ENCODE peak calls at places on chromosomes 12 and 14, in five cellular contexts. L is ecto neural progenitor cell; Q is kidney; I is AG09319; Z is CD8-positive, alpha-beta T cell. F is an unnamed sample.

GRCh38 chr12:10720974-10721565 is 2.1 kb downstream of the YBX3 start:
- DNase-seq in L (no peak), Q (no peak), I (no peak), Z (no peak), F (no peak)

GRCh38 chr14:68659021-68659931 is 133.6 kb downstream of the ZFP36L1 start:
- DNase-seq in L (peak), Q (no peak), I (no peak), Z (no peak), F (no peak)

GRCh38 chr14:92252291-92252690 is 70.7 kb upstream of the SLC24A4 start:
- DNase-seq in L (no peak), Q (no peak), I (no peak), Z (no peak), F (no peak)

GRCh38 chr14:83463500-83464098 is 1929.9 kb upstream of the SEL1L start:
- DNase-seq in L (peak), Q (no peak), I (peak), Z (no peak), F (peak)

GRCh38 chr14:27236601-27237000 is 638.8 kb upstream of the NOVA1 start:
- DNase-seq in L (no peak), Q (no peak), I (no peak), Z (no peak), F (no peak)

GRCh38 chr12:117689857-117690256 is 278.9 kb downstream of the KSR2 start:
- DNase-seq in L (no peak), Q (no peak), I (no peak), Z (no peak), F (no peak)

GRCh38 chr12:116542345-116542950 is 16.7 kb upstream of the MAP1LC3B2 start:
- DNase-seq in L (no peak), Q (peak), I (no peak), Z (no peak), F (no peak)

GRCh38 chr12:127599441-127599840 is 667.5 kb upstream of the TMEM132C start:
- DNase-seq in L (no peak), Q (no peak), I (no peak), Z (no peak), F (no peak)

GRCh38 chr12:133129368-133130037 is 571 bp downstream of the ZNF891 start:
- DNase-seq in L (no peak), Q (no peak), I (no peak), Z (no peak), F (no peak)

GRCh38 chr12:132318618-132319033 is 10.8 kb downstream of the GALNT9 start:
- DNase-seq in L (no peak), Q (peak), I (no peak), Z (no peak), F (no peak)

GRCh38 chr14:66482873-66483272 is 3.3 kb upstream of the CCDC196 start:
- DNase-seq in L (no peak), Q (no peak), I (no peak), Z (no peak), F (no peak)

GRCh38 chr12:92695577-92695976 is 7.2 kb upstream of the PLEKHG7 start:
- DNase-seq in L (no peak), Q (no peak), I (no peak), Z (no peak), F (no peak)

GRCh38 chr14:31059152-31059924 is 33.2 kb upstream of the STRN3 start:
- DNase-seq in L (no peak), Q (peak), I (peak), Z (no peak), F (no peak)

GRCh38 chr12:16984484-16984883 is 378.5 kb upstream of the LMO3 start:
- DNase-seq in L (no peak), Q (no peak), I (no peak), Z (no peak), F (no peak)

GRCh38 chr12:63036216-63036973 is 101.4 kb upstream of the PPM1H start:
- DNase-seq in L (no peak), Q (no peak), I (no peak), Z (no peak), F (no peak)

GRCh38 chr12:132907216-132907615 is 19.8 kb upstream of the CHFR start:
- DNase-seq in L (peak), Q (no peak), I (no peak), Z (no peak), F (no peak)

GRCh38 chr12:65171870-65172269 is 2.5 kb downstream of the LEMD3 start:
- DNase-seq in L (no peak), Q (no peak), I (no peak), Z (no peak), F (no peak)

GRCh38 chr12:12587878-12588277 is 23.8 kb upstream of the CREBL2 start:
- DNase-seq in L (no peak), Q (no peak), I (no peak), Z (no peak), F (no peak)

GRCh38 chr14:94591871-94592270 is 10.6 kb downstream of the SERPINA5 start:
- DNase-seq in L (no peak), Q (peak), I (no peak), Z (no peak), F (no peak)

GRCh38 chr12:5022465-5023061 is 21.1 kb upstream of the KCNA5 start:
- DNase-seq in L (peak), Q (no peak), I (no peak), Z (no peak), F (no peak)

GRCh38 chr12:83089575-83089974 is 402.9 kb downstream of the TMTC2 start:
- DNase-seq in L (no peak), Q (no peak), I (no peak), Z (no peak), F (no peak)

GRCh38 chr12:52953181-52953841 is 4.4 kb downstream of the KRT18 start:
- DNase-seq in L (no peak), Q (no peak), I (no peak), Z (no peak), F (no peak)

GRCh38 chr12:1918081-1918874 is at the start of gene CACNA2D4:
- DNase-seq in L (peak), Q (no peak), I (no peak), Z (no peak), F (no peak)

GRCh38 chr12:105803292-105803691 is 335.5 kb downstream of the NUAK1 start:
- DNase-seq in L (no peak), Q (no peak), I (no peak), Z (no peak), F (no peak)

GRCh38 chr12:51210690-51211395 is 7.0 kb downstream of the POU6F1 start:
- DNase-seq in L (no peak), Q (peak), I (no peak), Z (no peak), F (no peak)

GRCh38 chr12:130116791-130117190 is 45.5 kb upstream of the FZD10 start:
- DNase-seq in L (no peak), Q (peak), I (no peak), Z (no peak), F (no peak)

GRCh38 chr12:115599251-115599811 is 678.2 kb downstream of the MED13L start:
- DNase-seq in L (peak), Q (no peak), I (no peak), Z (no peak), F (no peak)

GRCh38 chr14:97776890-97777564 is 979.8 kb downstream of the VRK1 start:
- DNase-seq in L (no peak), Q (no peak), I (no peak), Z (no peak), F (no peak)

GRCh38 chr12:116916714-116917114 is 6.0 kb downstream of the FBXW8 start:
- DNase-seq in L (no peak), Q (no peak), I (peak), Z (peak), F (no peak)

GRCh38 chr14:63650336-63650952 is 8.8 kb upstream of the WDR89 start:
- DNase-seq in L (no peak), Q (no peak), I (no peak), Z (peak), F (no peak)

GRCh38 chr14:98957211-98958047 is 314.6 kb downstream of the BCL11B start:
- DNase-seq in L (peak), Q (no peak), I (peak), Z (no peak), F (no peak)

GRCh38 chr12:45909041-45909713 is 81.2 kb downstream of the SCAF11 start:
- DNase-seq in L (no peak), Q (no peak), I (peak), Z (no peak), F (no peak)

GRCh38 chr12:57744194-57744776 is 554 bp upstream of the TSPAN31 start:
- DNase-seq in L (no peak), Q (no peak), I (peak), Z (peak), F (peak)

GRCh38 chr12:14207946-14208612 is 157.4 kb upstream of the ATF7IP start:
- DNase-seq in L (no peak), Q (no peak), I (no peak), Z (no peak), F (no peak)

GRCh38 chr12:74259199-74259598 is 278.4 kb upstream of the ATXN7L3B start:
- DNase-seq in L (no peak), Q (no peak), I (no peak), Z (no peak), F (no peak)

GRCh38 chr14:65790185-65790815 is 377.8 kb downstream of the FUT8 start:
- DNase-seq in L (no peak), Q (no peak), I (no peak), Z (no peak), F (no peak)

GRCh38 chr14:50804181-50804721 is 26.7 kb downstream of the NIN start:
- DNase-seq in L (no peak), Q (no peak), I (no peak), Z (no peak), F (no peak)